ENCODE peak calls at places on chromosome 3, in seven cellular contexts. One of them, this sample, is unnamed.
A peak's percentile ranks its signal among the peaks of the same experiment; 100 is the strongest.

GRCh38 chr3:120506828-120507774 is 56.3 kb upstream of the FSTL1 start:
- DNase-seq in HCT116: peak; percentile 13
- DNase-seq in suprapubic skin: no peak
- DNase-seq in Peyer's patch: no peak
- DNase-seq in ovary: no peak
- DNase-seq in IMR-90: peak; percentile 60
- DNase-seq in A549: peak; percentile 40
- DNase-seq in this sample: peak; percentile 43

GRCh38 chr3:72661115-72661457 is 187.2 kb downstream of the SHQ1 start:
- DNase-seq in HCT116: peak; percentile 67
- DNase-seq in suprapubic skin: peak; percentile 68
- DNase-seq in Peyer's patch: no peak
- DNase-seq in ovary: peak; percentile 35
- DNase-seq in IMR-90: peak; percentile 63
- DNase-seq in A549: peak; percentile 77
- DNase-seq in this sample: no peak

GRCh38 chr3:9970020-9970652 is 16.5 kb downstream of the EMC3 start:
- DNase-seq in HCT116: no peak
- DNase-seq in suprapubic skin: no peak
- DNase-seq in Peyer's patch: no peak
- DNase-seq in ovary: no peak
- DNase-seq in IMR-90: peak; percentile 83
- DNase-seq in A549: no peak
- DNase-seq in this sample: no peak

GRCh38 chr3:174495928-174496327 is 363.2 kb upstream of the NAALADL2 start:
- DNase-seq in HCT116: no peak
- DNase-seq in suprapubic skin: no peak
- DNase-seq in Peyer's patch: no peak
- DNase-seq in ovary: no peak
- DNase-seq in IMR-90: peak; percentile 17
- DNase-seq in A549: no peak
- DNase-seq in this sample: no peak

GRCh38 chr3:43960448-43960840 is 269.7 kb downstream of the ABHD5 start:
- DNase-seq in HCT116: no peak
- DNase-seq in suprapubic skin: no peak
- DNase-seq in Peyer's patch: no peak
- DNase-seq in ovary: no peak
- DNase-seq in IMR-90: no peak
- DNase-seq in A549: no peak
- DNase-seq in this sample: no peak

GRCh38 chr3:4417449-4417848 is 49.6 kb downstream of the SUMF1 start:
- DNase-seq in HCT116: no peak
- DNase-seq in suprapubic skin: no peak
- DNase-seq in Peyer's patch: no peak
- DNase-seq in ovary: no peak
- DNase-seq in IMR-90: peak; percentile 65
- DNase-seq in A549: no peak
- DNase-seq in this sample: no peak

GRCh38 chr3:65532164-65532563 is 506.6 kb downstream of the MAGI1 start:
- DNase-seq in HCT116: no peak
- DNase-seq in suprapubic skin: no peak
- DNase-seq in Peyer's patch: no peak
- DNase-seq in ovary: no peak
- DNase-seq in IMR-90: no peak
- DNase-seq in A549: no peak
- DNase-seq in this sample: no peak

GRCh38 chr3:71658131-71658530 is 67.1 kb downstream of the EIF4E3 start:
- DNase-seq in HCT116: peak; percentile 7
- DNase-seq in suprapubic skin: peak; percentile 89
- DNase-seq in Peyer's patch: no peak
- DNase-seq in ovary: peak; percentile 81
- DNase-seq in IMR-90: peak; percentile 26
- DNase-seq in A549: no peak
- DNase-seq in this sample: peak; percentile 61

GRCh38 chr3:123310186-123310585 is 108.4 kb downstream of the SEC22A start:
- DNase-seq in HCT116: no peak
- DNase-seq in suprapubic skin: no peak
- DNase-seq in Peyer's patch: no peak
- DNase-seq in ovary: no peak
- DNase-seq in IMR-90: no peak
- DNase-seq in A549: no peak
- DNase-seq in this sample: no peak

GRCh38 chr3:13265016-13265415 is 155.1 kb downstream of the NUP210 start:
- DNase-seq in HCT116: no peak
- DNase-seq in suprapubic skin: no peak
- DNase-seq in Peyer's patch: no peak
- DNase-seq in ovary: no peak
- DNase-seq in IMR-90: no peak
- DNase-seq in A549: no peak
- DNase-seq in this sample: no peak

GRCh38 chr3:169846458-169847193 is 23.1 kb downstream of the LRRC31 start:
- DNase-seq in HCT116: peak; percentile 8
- DNase-seq in suprapubic skin: no peak
- DNase-seq in Peyer's patch: peak; percentile 57
- DNase-seq in ovary: no peak
- DNase-seq in IMR-90: peak; percentile 90
- DNase-seq in A549: peak; percentile 15
- DNase-seq in this sample: no peak

GRCh38 chr3:177529716-177530335 is 332.5 kb upstream of the TBL1XR1 start:
- DNase-seq in HCT116: no peak
- DNase-seq in suprapubic skin: no peak
- DNase-seq in Peyer's patch: no peak
- DNase-seq in ovary: no peak
- DNase-seq in IMR-90: peak; percentile 58
- DNase-seq in A549: no peak
- DNase-seq in this sample: no peak

GRCh38 chr3:45082139-45082538 is 56.0 kb downstream of the CLEC3B start:
- DNase-seq in HCT116: no peak
- DNase-seq in suprapubic skin: no peak
- DNase-seq in Peyer's patch: no peak
- DNase-seq in ovary: no peak
- DNase-seq in IMR-90: peak; percentile 46
- DNase-seq in A549: no peak
- DNase-seq in this sample: no peak

GRCh38 chr3:101038880-101039279 is 45.7 kb upstream of the ABI3BP start:
- DNase-seq in HCT116: no peak
- DNase-seq in suprapubic skin: no peak
- DNase-seq in Peyer's patch: no peak
- DNase-seq in ovary: no peak
- DNase-seq in IMR-90: no peak
- DNase-seq in A549: no peak
- DNase-seq in this sample: no peak

GRCh38 chr3:153426803-153427202 is 264.8 kb downstream of the RAP2B start:
- DNase-seq in HCT116: no peak
- DNase-seq in suprapubic skin: no peak
- DNase-seq in Peyer's patch: no peak
- DNase-seq in ovary: no peak
- DNase-seq in IMR-90: no peak
- DNase-seq in A549: no peak
- DNase-seq in this sample: no peak

GRCh38 chr3:51966486-51966885 is 768 bp downstream of the PCBP4 start:
- DNase-seq in HCT116: no peak
- DNase-seq in suprapubic skin: no peak
- DNase-seq in Peyer's patch: no peak
- DNase-seq in ovary: no peak
- DNase-seq in IMR-90: no peak
- DNase-seq in A549: no peak
- DNase-seq in this sample: no peak

GRCh38 chr3:178714971-178715832 is 179.0 kb downstream of the KCNMB2 start:
- DNase-seq in HCT116: no peak
- DNase-seq in suprapubic skin: no peak
- DNase-seq in Peyer's patch: no peak
- DNase-seq in ovary: no peak
- DNase-seq in IMR-90: no peak
- DNase-seq in A549: no peak
- DNase-seq in this sample: no peak

GRCh38 chr3:16374047-16375019 is 109.3 kb downstream of the OXNAD1 start:
- DNase-seq in HCT116: no peak
- DNase-seq in suprapubic skin: no peak
- DNase-seq in Peyer's patch: peak; percentile 75
- DNase-seq in ovary: no peak
- DNase-seq in IMR-90: no peak
- DNase-seq in A549: no peak
- DNase-seq in this sample: no peak

GRCh38 chr3:105516972-105517371 is 150.3 kb downstream of the ALCAM start:
- DNase-seq in HCT116: no peak
- DNase-seq in suprapubic skin: no peak
- DNase-seq in Peyer's patch: no peak
- DNase-seq in ovary: no peak
- DNase-seq in IMR-90: no peak
- DNase-seq in A549: no peak
- DNase-seq in this sample: peak; percentile 29

GRCh38 chr3:162170581-162170980 is 674.0 kb downstream of the OTOL1 start:
- DNase-seq in HCT116: no peak
- DNase-seq in suprapubic skin: no peak
- DNase-seq in Peyer's patch: no peak
- DNase-seq in ovary: no peak
- DNase-seq in IMR-90: peak; percentile 26
- DNase-seq in A549: no peak
- DNase-seq in this sample: no peak

DNA sequence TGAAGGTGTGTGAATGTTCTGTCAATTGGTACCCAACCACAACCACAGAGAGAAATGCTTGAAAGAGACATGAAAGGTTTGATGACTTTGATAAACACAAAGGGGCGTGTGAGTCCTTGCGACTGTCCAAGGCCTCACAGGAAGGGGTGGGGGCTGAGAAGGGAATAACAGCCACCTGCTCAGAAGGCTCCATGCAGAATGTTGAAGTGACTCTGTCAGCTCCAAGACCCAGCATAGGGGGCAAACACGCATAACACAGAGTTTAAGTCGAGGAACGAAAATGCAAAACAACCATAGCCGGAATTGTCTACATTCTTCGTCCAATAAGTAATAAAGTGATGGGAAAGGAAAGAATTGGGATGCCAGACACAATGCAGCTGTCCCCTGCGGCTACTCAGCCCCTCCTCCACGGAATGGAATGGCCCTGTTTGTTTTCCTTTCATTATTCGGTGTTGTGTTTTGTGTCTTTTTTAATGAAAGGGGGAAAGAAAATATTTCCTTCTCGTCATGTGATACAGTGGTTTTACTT is 19.9 kb downstream of the TMEM212 start:
- DNase-seq in HCT116: no peak
- DNase-seq in suprapubic skin: no peak
- DNase-seq in Peyer's patch: no peak
- DNase-seq in ovary: peak; percentile 42
- DNase-seq in IMR-90: peak; percentile 50
- DNase-seq in A549: no peak
- DNase-seq in this sample: peak; percentile 32
- TF ChIP-seq POLR2A in HCT116: no peak
- TF ChIP-seq POLR2A in suprapubic skin: no peak
- TF ChIP-seq POLR2A in Peyer's patch: no peak
- TF ChIP-seq POLR2A in ovary: no peak
- TF ChIP-seq POLR2A in IMR-90: no peak
- TF ChIP-seq POLR2A in A549: no peak
- TF ChIP-seq POLR2A in this sample: no peak

GRCh38 chr3:133730993-133731392 is 15.2 kb upstream of the TF start:
- DNase-seq in HCT116: no peak
- DNase-seq in suprapubic skin: no peak
- DNase-seq in Peyer's patch: no peak
- DNase-seq in ovary: no peak
- DNase-seq in IMR-90: no peak
- DNase-seq in A549: no peak
- DNase-seq in this sample: no peak

GRCh38 chr3:133733226-133733625 is 13.0 kb upstream of the TF start:
- DNase-seq in HCT116: no peak
- DNase-seq in suprapubic skin: no peak
- DNase-seq in Peyer's patch: no peak
- DNase-seq in ovary: no peak
- DNase-seq in IMR-90: no peak
- DNase-seq in A549: no peak
- DNase-seq in this sample: no peak

DNA sequence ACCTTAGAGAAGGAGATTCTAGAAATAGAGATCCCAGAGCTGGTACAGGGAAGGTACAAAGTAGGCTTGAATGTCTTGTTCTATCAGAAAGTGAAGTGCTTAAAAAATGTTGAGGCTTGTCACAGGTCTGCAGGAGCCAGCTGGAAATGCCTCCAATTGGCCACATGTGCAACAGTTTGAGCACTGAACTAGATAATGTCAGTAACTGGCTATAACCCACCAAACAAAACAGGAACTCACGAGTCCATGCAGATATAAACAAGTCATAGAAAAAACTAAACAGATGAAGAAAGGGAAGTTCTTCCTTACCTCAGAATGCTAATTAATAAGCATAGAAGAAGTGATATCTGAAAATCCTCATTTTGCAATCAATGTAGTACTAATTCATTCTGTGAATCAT is 11.9 kb upstream of the TF start:
- DNase-seq in HCT116: no peak
- DNase-seq in suprapubic skin: no peak
- DNase-seq in Peyer's patch: no peak
- DNase-seq in ovary: no peak
- DNase-seq in IMR-90: no peak
- DNase-seq in A549: no peak
- DNase-seq in this sample: no peak
- TF ChIP-seq POLR2A in HCT116: no peak
- TF ChIP-seq POLR2A in suprapubic skin: no peak
- TF ChIP-seq POLR2A in Peyer's patch: no peak
- TF ChIP-seq POLR2A in ovary: no peak
- TF ChIP-seq POLR2A in IMR-90: no peak
- TF ChIP-seq POLR2A in A549: no peak
- TF ChIP-seq POLR2A in this sample: no peak

GRCh38 chr3:118951089-118951488 is 83.6 kb downstream of the IGSF11 start:
- DNase-seq in HCT116: no peak
- DNase-seq in suprapubic skin: no peak
- DNase-seq in Peyer's patch: no peak
- DNase-seq in ovary: no peak
- DNase-seq in IMR-90: no peak
- DNase-seq in A549: no peak
- DNase-seq in this sample: no peak
- TF ChIP-seq POLR2A in HCT116: no peak
- TF ChIP-seq POLR2A in suprapubic skin: no peak
- TF ChIP-seq POLR2A in Peyer's patch: no peak
- TF ChIP-seq POLR2A in ovary: no peak
- TF ChIP-seq POLR2A in IMR-90: no peak
- TF ChIP-seq POLR2A in A549: no peak
- TF ChIP-seq POLR2A in this sample: no peak

DNA sequence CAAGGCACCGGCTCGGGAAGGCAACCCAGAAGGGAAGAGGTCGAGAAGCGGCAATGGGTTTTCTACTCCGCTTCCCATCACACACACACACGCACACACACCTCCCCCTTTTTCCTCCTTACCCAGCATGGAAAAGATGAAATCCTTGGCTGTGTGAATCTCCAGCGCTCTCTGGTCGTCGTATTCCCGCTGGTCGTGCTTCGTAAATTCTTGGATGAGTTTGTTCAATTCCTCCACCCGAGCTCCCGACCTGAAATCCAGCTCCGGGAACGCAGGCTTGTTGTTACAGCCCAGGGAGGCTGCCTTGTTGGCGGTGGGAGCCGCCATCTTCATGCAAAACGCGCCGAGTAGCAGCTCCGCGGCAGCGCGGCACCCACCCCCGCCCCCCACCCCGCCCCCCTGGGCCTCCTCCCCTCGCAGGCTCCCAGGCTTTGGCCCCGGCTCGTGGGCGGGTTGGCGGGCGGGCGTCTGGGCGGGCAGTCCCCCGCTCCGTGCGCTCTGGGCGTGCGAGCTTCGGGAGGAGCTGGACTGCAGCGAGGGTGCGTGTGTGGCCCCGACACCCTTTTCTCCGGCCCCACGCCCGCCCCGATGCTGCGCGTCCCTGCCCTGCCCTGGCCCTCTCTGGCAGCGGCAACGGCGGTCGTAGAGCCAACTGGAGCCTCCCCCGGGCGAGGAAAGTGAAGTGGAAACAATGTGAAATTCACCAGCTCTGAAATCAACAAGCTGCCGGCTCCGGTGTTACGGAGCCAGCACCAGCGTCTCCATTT is at the start of gene MB21D2:
- DNase-seq in HCT116: peak; percentile 69
- DNase-seq in suprapubic skin: peak; percentile 84
- DNase-seq in Peyer's patch: peak; percentile 32
- DNase-seq in ovary: peak; percentile 86
- DNase-seq in IMR-90: peak; percentile 80
- DNase-seq in A549: peak; percentile 66
- DNase-seq in this sample: peak; percentile 91
- TF ChIP-seq POLR2A in HCT116: peak; percentile 82
- TF ChIP-seq POLR2A in suprapubic skin: peak; percentile 17
- TF ChIP-seq POLR2A in Peyer's patch: peak; percentile 58
- TF ChIP-seq POLR2A in ovary: no peak
- TF ChIP-seq POLR2A in IMR-90: peak; percentile 90
- TF ChIP-seq POLR2A in A549: peak; percentile 48
- TF ChIP-seq POLR2A in this sample: peak; percentile 14